ENCODE peak calls at places on chromosomes 4 and X, in nine cellular contexts. F, D, Q, L, R, K, V, O and T are unnamed samples.

GRCh38 chrX:153455571-153455970 is 9.7 kb upstream of the TREX2 start:
- DNase-seq in K (no peak), Q (no peak), R (no peak), F (no peak), O (no peak), D (no peak), V (no peak), L (no peak), T (no peak)

GRCh38 chr4:6779667-6780565 is 2.6 kb upstream of the KIAA0232 start:
- DNase-seq in O (no peak), D (peak), Q (peak), R (no peak), L (no peak), K (no peak), F (peak), V (no peak), T (no peak)

GRCh38 chr4:105002278-105002677 is 144.4 kb upstream of the TET2 start:
- DNase-seq in Q (no peak), R (no peak), L (no peak), K (no peak), V (no peak), D (no peak), F (no peak), O (no peak), T (no peak)

GRCh38 chrX:44765556-44765955 is 78.3 kb upstream of the DUSP21 start:
- DNase-seq in V (no peak), D (no peak), O (peak), Q (peak), F (no peak), R (no peak), K (no peak), L (no peak), T (no peak)

GRCh38 chr4:1813231-1813630 is 20.1 kb downstream of the FGFR3 start:
- DNase-seq in V (no peak), L (no peak), K (no peak), Q (no peak), R (no peak), F (no peak), D (no peak), O (no peak), T (no peak)

GRCh38 chrX:2374086-2374485 is 126.7 kb downstream of the DHRSX start:
- DNase-seq in Q (no peak), R (no peak), K (no peak), D (peak), F (no peak), L (no peak), V (no peak), O (peak), T (no peak)

GRCh38 chr4:48693856-48694574 is 86.1 kb downstream of the FRYL start:
- DNase-seq in K (no peak), R (no peak), L (no peak), Q (no peak), F (no peak), D (no peak), V (no peak), O (no peak), T (no peak)

GRCh38 chr4:73418677-73419076 is 14.6 kb downstream of the ALB start:
- DNase-seq in V (no peak), L (no peak), D (no peak), K (no peak), O (no peak), Q (no peak), F (no peak), R (no peak), T (no peak)

GRCh38 chr4:14309429-14309828 is 681.9 kb upstream of the BOD1L1 start:
- DNase-seq in O (no peak), K (no peak), Q (no peak), F (no peak), R (no peak), V (no peak), D (no peak), L (no peak), T (no peak)

GRCh38 chr4:8769645-8770517 is 101.8 kb downstream of the HMX1 start:
- DNase-seq in L (no peak), V (no peak), Q (no peak), R (no peak), K (no peak), D (no peak), F (no peak), O (no peak), T (no peak)

GRCh38 chr4:144599621-144600020 is 46.3 kb upstream of the HHIP start:
- DNase-seq in O (peak), V (no peak), L (no peak), K (no peak), D (peak), Q (no peak), R (no peak), F (no peak), T (no peak)

GRCh38 chr4:1377606-1378261 is 28.5 kb downstream of the NKX1-1 start:
- DNase-seq in D (no peak), O (no peak), F (no peak), Q (no peak), K (no peak), V (no peak), R (no peak), L (no peak), T (no peak)

GRCh38 chr4:107388736-107389135 is 331.3 kb downstream of the PAPSS1 start:
- DNase-seq in D (no peak), L (no peak), O (no peak), K (no peak), R (no peak), V (no peak), F (no peak), Q (no peak), T (no peak)